ENCODE peak calls at places on chromosomes 16 and 17, in eight cellular contexts. P is neural crest cell, Z is AG04450, K is BJ, C is retinal pigment epithelial cell, M is PC-9, G is hepatocyte, S is endothelial cell. H is an unnamed sample.
A peak's percentile ranks its signal among the peaks of the same experiment; 100 is the strongest.

GRCh38 chr17:6456321-6456720 is 12.1 kb downstream of the PIMREG start:
- DNase-seq in P (no peak), Z (no peak), K (no peak), C (no peak), M (no peak), G (no peak), S (no peak), H (no peak)

GRCh38 chr16:68356249-68356918 is 45.6 kb downstream of the PRMT7 start:
- DNase-seq in P (no peak), Z (no peak), K (no peak), C (no peak), M (no peak), G (no peak), S (no peak), H (no peak)

GRCh38 chr17:80931421-80932265 is 60.0 kb upstream of the CHMP6 start:
- DNase-seq in P (no peak), Z (peak; percentile 48), K (peak; percentile 65), C (peak; percentile 29), M (no peak), G (peak; percentile 51), S (no peak), H (no peak)

GRCh38 chr17:76673729-76674128 is 30.2 kb upstream of the ST6GALNAC1 start:
- DNase-seq in P (no peak), Z (no peak), K (peak; percentile 26), C (no peak), M (no peak), G (no peak), S (no peak), H (no peak)

GRCh38 chr17:82278308-82278707 is 4.8 kb upstream of the CSNK1D start:
- DNase-seq in P (no peak), Z (no peak), K (no peak), C (no peak), M (no peak), G (no peak), S (no peak), H (no peak)

GRCh38 chr16:69711115-69711740 is 15.1 kb downstream of the NQO1 start:
- DNase-seq in P (no peak), Z (peak; percentile 56), K (peak; percentile 17), C (peak; percentile 16), M (peak; percentile 40), G (no peak), S (no peak), H (no peak)

GRCh38 chr16:81616321-81617020 is 162.6 kb upstream of the PLCG2 start:
- DNase-seq in P (no peak), Z (no peak), K (no peak), C (no peak), M (no peak), G (peak; percentile 76), S (no peak), H (no peak)

GRCh38 chr16:82050909-82051357 is 15.9 kb downstream of the HSD17B2 start:
- DNase-seq in P (no peak), Z (no peak), K (no peak), C (no peak), M (no peak), G (no peak), S (no peak), H (no peak)

GRCh38 chr16:68028996-68029395 is 5.9 kb downstream of the DUS2 start:
- DNase-seq in P (no peak), Z (no peak), K (no peak), C (no peak), M (no peak), G (no peak), S (no peak), H (no peak)

GRCh38 chr16:89193021-89193575 is 7.2 kb downstream of the SLC22A31 start:
- DNase-seq in P (no peak), Z (no peak), K (no peak), C (no peak), M (peak; percentile 43), G (peak; percentile 49), S (no peak), H (peak; percentile 10)

GRCh38 chr17:42289863-42290165 is 1.5 kb downstream of the STAT5A start:
- DNase-seq in P (no peak), Z (no peak), K (no peak), C (no peak), M (no peak), G (no peak), S (no peak), H (no peak)

GRCh38 chr16:30621765-30622164 is 11.6 kb upstream of the ZNF689 start:
- DNase-seq in P (no peak), Z (no peak), K (no peak), C (no peak), M (no peak), G (no peak), S (no peak), H (no peak)

GRCh38 chr17:38705803-38706624 is 941 bp downstream of the MLLT6 start:
- DNase-seq in P (no peak), Z (no peak), K (no peak), C (no peak), M (peak; percentile 31), G (peak; percentile 50), S (peak; percentile 30), H (peak; percentile 28)

GRCh38 chr17:36151891-36152638 is 24.4 kb downstream of the TBC1D3B start:
- DNase-seq in P (no peak), Z (no peak), K (no peak), C (no peak), M (no peak), G (no peak), S (no peak), H (no peak)

DNA sequence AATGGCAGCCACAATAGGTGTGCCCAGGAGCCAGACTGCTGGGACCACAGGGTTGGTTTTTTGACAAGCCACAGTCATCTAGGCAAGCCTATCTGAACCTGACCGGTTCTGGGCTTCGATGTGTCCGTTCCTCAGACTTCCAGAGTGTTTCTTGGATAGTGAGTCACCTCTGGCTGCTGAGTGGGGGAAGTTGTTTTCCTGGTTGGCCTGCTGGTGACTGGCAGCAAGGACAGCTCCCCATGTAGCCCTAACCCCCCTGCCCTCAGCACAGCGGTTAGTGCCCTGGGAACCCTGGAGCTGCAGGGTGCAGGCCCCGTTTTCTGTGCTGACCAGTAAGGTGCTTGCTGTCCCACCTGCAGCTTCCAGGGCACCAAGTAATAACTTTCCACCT is 65.5 kb downstream of the PLD6 start:
- DNase-seq in P (no peak), Z (peak; percentile 34), K (peak; percentile 8), C (peak; percentile 24), M (peak; percentile 78), G (no peak), S (peak; percentile 16), H (no peak)
- TF ChIP-seq CTCF in P (no peak), Z (peak; percentile 38), K (peak; percentile 29), C (peak; percentile 15), M (no peak), G (no peak), S (no peak), H (no peak)

GRCh38 chr17:79086609-79087427 is 12.2 kb downstream of the ENGASE start:
- DNase-seq in P (no peak), Z (no peak), K (no peak), C (no peak), M (no peak), G (no peak), S (no peak), H (no peak)

GRCh38 chr17:79088266-79088996 is 13.8 kb downstream of the ENGASE start:
- DNase-seq in P (no peak), Z (no peak), K (no peak), C (no peak), M (no peak), G (no peak), S (no peak), H (no peak)

GRCh38 chr17:79088997-79089328 is 14.3 kb downstream of the ENGASE start:
- DNase-seq in P (no peak), Z (no peak), K (no peak), C (no peak), M (no peak), G (no peak), S (no peak), H (no peak)

GRCh38 chr17:79085921-79086551 is 11.4 kb downstream of the ENGASE start:
- DNase-seq in P (no peak), Z (no peak), K (no peak), C (no peak), M (no peak), G (no peak), S (no peak), H (no peak)

DNA sequence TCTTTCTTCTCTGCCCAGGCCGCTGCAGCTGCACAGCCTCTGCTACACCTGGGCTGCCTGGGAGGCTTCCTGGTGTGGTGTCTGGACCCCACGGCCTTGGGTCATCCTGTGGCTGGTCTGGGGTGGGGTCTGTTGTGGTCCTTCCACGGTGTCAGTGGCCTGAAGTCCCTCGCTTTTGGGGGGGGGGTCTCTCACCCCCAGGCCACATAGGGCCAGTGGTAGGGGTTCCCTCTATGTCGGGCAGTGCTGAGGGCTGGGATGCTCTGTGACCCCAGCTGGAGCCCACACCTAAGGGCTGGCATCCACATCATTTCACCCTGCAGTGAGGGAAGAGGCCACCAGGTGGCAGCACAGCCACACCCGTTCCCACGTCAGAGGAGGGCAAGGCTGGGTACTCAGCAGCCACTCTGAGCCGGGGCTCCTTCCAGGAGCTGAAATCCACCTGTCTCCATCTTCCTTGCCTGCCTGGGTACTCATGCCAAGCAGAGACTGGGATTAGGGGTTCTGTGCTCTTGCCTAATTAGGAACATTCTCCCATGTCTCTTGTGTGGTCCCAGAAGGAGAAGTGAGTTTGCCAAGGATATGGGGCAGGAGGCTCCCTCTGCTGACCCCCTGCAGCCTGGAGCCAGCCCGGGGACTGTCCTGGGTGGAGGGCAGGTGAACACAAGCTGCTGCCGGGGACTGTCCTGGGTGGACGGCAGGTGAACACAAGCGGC is 13.0 kb downstream of the ENGASE start:
- DNase-seq in P (peak; percentile 90), Z (no peak), K (no peak), C (no peak), M (peak; percentile 77), G (peak; percentile 81), S (peak; percentile 89), H (peak; percentile 82)
- TF ChIP-seq CTCF in P (peak; percentile 93), Z (peak; percentile 88), K (peak; percentile 89), C (peak; percentile 87), M (peak; percentile 85), G (peak; percentile 83), S (peak; percentile 95), H (peak; percentile 95)

GRCh38 chr16:87276091-87276561 is 41.1 kb downstream of the C16orf95 start:
- DNase-seq in P (no peak), Z (no peak), K (no peak), C (no peak), M (no peak), G (no peak), S (no peak), H (no peak)
- TF ChIP-seq CTCF in P (no peak), Z (no peak), K (no peak), C (no peak), M (no peak), G (no peak), S (no peak), H (no peak)

DNA sequence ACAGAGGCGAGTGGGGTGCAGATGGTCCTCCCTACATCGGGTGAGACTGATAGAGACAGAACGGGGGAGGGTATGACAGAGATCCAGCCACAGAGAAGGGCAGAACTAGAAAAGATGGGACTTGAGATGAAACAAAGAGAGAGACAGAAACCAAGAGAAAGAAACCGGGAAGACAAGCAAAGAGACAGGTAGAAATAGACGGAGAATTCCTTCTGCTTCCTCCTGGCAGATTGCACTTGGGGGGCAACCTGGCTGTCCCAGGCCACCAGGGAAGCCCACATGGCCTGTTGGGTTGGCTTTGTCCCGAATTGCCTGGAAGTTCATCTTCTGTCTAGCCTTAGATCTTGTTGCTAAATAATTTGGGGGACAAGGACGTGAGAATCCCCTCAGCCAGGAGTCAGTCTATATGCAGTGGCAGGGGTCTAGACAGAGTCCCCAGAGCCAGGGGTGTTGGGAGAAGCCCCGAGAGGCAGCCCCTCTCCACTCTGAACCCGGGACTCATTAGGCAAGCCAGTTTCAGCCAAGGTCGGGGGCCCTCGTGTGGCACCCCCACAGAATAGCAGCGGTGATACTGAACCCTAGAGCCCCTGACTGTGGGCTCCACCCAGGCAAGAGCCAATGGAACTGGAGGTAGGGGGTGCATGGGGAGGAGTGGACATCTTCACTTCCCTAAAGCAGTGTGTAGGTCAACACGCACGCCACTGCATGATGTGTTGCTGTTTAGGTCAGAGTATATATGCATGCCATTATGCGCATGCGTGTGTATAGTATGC is 626 bp upstream of the TSPOAP1 start:
- DNase-seq in P (no peak), Z (no peak), K (no peak), C (no peak), M (no peak), G (no peak), S (no peak), H (no peak)
- TF ChIP-seq CTCF in P (no peak), Z (peak; percentile 31), K (peak; percentile 36), C (peak; percentile 46), M (no peak), G (no peak), S (no peak), H (no peak)

H was measured in progenitor cell of endocrine pancreas.